ENCODE peak calls at places on chromosomes 5 and 9, in ten cellular contexts. G is AG20443; Q is mesenteric fat pad; I is iris pigment epithelial cell; T is lung; P is RPMI8226; O is stimulated activated CD4-positive, alpha-beta T cell treated with anti-CD3 and anti-CD28 coated beads, TNF-alpha, amount 100 ng/mL, for 24 hours; E is stimulated activated CD8-positive, alpha-beta memory T cell treated with anti-CD3 and anti-CD28 coated beads, Interleukin-4, amount 100 ng/mL, for 24 hours; D is type B pancreatic cell; B is ELR. F is an unnamed sample.

GRCh38 chr9:20832775-20833174 is 148.7 kb downstream of the FOCAD start:
- DNase-seq in T (no peak), P (no peak), B (no peak), G (no peak), E (no peak), D (no peak), I (peak), O (no peak), Q (no peak), F (no peak)

GRCh38 chr9:96122756-96123155 is 179.2 kb downstream of the HSD17B3 start:
- DNase-seq in P (no peak), D (peak), T (no peak), Q (no peak), B (peak), G (peak), O (no peak), E (no peak), I (peak), F (peak)

GRCh38 chr5:177113566-177114424 is 19.8 kb upstream of the NSD1 start:
- DNase-seq in P (peak), G (peak), T (peak), D (no peak), O (peak), Q (no peak), I (peak), B (peak), E (peak), F (peak)

GRCh38 chr5:130333089-130333488 is 428.8 kb downstream of the CHSY3 start:
- DNase-seq in I (peak), O (no peak), P (no peak), T (no peak), Q (no peak), G (peak), D (no peak), B (peak), E (no peak), F (peak)

GRCh38 chr5:33975846-33976245 is 8.6 kb downstream of the SLC45A2 start:
- DNase-seq in B (no peak), P (no peak), O (no peak), Q (no peak), E (no peak), T (no peak), D (no peak), I (peak), G (peak), F (peak)

GRCh38 chr9:34546834-34547827 is 24.3 kb upstream of the ENHO start:
- DNase-seq in E (peak), Q (peak), G (peak), I (peak), O (peak), T (peak), D (peak), B (peak), P (peak), F (peak)

GRCh38 chr5:148443998-148444397 is 60.2 kb downstream of the FBXO38 start:
- DNase-seq in T (peak), G (peak), I (peak), E (peak), B (peak), D (no peak), Q (no peak), O (peak), P (peak), F (peak)

GRCh38 chr5:136382791-136383190 is 17.4 kb upstream of the TRPC7 start:
- DNase-seq in T (no peak), P (no peak), Q (no peak), I (no peak), G (no peak), E (no peak), O (no peak), D (no peak), B (no peak), F (no peak)

GRCh38 chr5:140242099-140242498 is 60.8 kb downstream of the PFDN1 start:
- DNase-seq in I (no peak), P (no peak), O (no peak), Q (no peak), E (no peak), D (no peak), T (no peak), B (peak), G (no peak), F (no peak)

GRCh38 chr9:22103650-22104575 is 94.8 kb upstream of the CDKN2B start:
- DNase-seq in P (peak), I (peak), Q (no peak), D (no peak), T (no peak), O (no peak), B (peak), G (peak), E (no peak), F (no peak)